ENCODE peak calls at places on chromosome 1, in five cellular contexts. C is osteocyte, G is tibial nerve, Q is brain microvascular endothelial cell, D is cardiac muscle cell. V is an unnamed sample.

GRCh38 chr1:117339866-117340357 is 27.3 kb upstream of the MAN1A2 start:
- DNase-seq in C (no peak), D (peak), G (no peak), Q (peak), V (no peak)

GRCh38 chr1:53639996-53640695 is 98.8 kb downstream of the GLIS1 start:
- DNase-seq in D (no peak), G (no peak), C (no peak), Q (no peak), V (no peak)

GRCh38 chr1:62652387-62652786 is 35.8 kb downstream of the DOCK7 start:
- DNase-seq in G (no peak), D (no peak), Q (no peak), C (no peak), V (no peak)

GRCh38 chr1:16922466-16922865 is 735 bp downstream of the CROCC start:
- DNase-seq in D (no peak), C (no peak), Q (no peak), G (no peak), V (no peak)

GRCh38 chr1:197544130-197544529 is 231.2 kb downstream of the DENND1B start:
- DNase-seq in G (no peak), D (no peak), Q (no peak), C (no peak), V (no peak)

GRCh38 chr1:37156646-37157045 is 122.3 kb upstream of the GRIK3 start:
- DNase-seq in C (peak), G (no peak), D (no peak), Q (no peak), V (no peak)

GRCh38 chr1:110588486-110588885 is 17.7 kb downstream of the KCNA2 start:
- DNase-seq in G (no peak), D (no peak), Q (no peak), C (no peak), V (no peak)

GRCh38 chr1:67376381-67376780 is 53.8 kb downstream of the SERBP1 start:
- DNase-seq in D (no peak), C (no peak), G (no peak), Q (no peak), V (no peak)

GRCh38 chr1:207049514-207049913 is 1.5 kb downstream of the YOD1 start:
- DNase-seq in D (no peak), G (no peak), C (no peak), Q (no peak), V (no peak)

GRCh38 chr1:207049974-207050391 is 1.0 kb downstream of the YOD1 start:
- DNase-seq in G (peak), C (no peak), Q (peak), D (peak), V (no peak)

GRCh38 chr1:207050428-207050767 is 610 bp downstream of the YOD1 start:
- DNase-seq in Q (no peak), G (no peak), C (no peak), D (no peak), V (no peak)

GRCh38 chr1:207051615-207051943 is 571 bp upstream of the YOD1 start:
- DNase-seq in G (no peak), Q (no peak), D (no peak), C (no peak), V (no peak)

GRCh38 chr1:207050768-207051614 is at the start of gene YOD1:
- DNase-seq in D (peak), C (peak), G (peak), Q (peak), V (peak)
- TF ChIP-seq CTCF in D (no peak), C (no peak), G (no peak), Q (no peak), V (no peak)

GRCh38 chr1:243343970-243344749 is 88.3 kb downstream of the SDCCAG8 start:
- DNase-seq in C (no peak), Q (no peak), G (no peak), D (peak), V (no peak)

GRCh38 chr1:243346016-243346415 is 90.2 kb downstream of the SDCCAG8 start:
- DNase-seq in Q (no peak), C (no peak), D (no peak), G (no peak), V (no peak)

GRCh38 chr1:243346481-243346880 is 90.6 kb downstream of the SDCCAG8 start:
- DNase-seq in C (no peak), D (no peak), G (no peak), Q (no peak), V (no peak)

GRCh38 chr1:243348331-243348730 is 92.5 kb downstream of the SDCCAG8 start:
- DNase-seq in D (no peak), G (no peak), Q (no peak), C (no peak), V (no peak)

DNA sequence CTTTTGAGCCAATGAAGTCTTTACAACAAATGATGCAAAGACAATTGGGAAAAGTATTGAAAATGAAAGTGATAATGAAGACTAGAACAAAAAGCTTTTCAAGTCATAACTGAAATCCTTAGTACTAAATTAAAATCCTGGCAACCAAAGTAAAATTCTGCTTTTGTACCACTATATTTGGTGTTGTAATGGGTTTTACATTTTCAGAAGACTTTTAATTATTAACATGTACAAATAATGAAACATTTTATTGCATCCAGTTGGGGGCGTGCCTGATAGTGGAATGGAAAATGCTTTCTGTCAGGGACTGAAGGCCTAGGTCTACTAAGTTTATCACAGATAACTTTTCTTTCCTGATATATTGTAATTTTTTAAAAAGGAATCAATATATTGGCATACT is 89.4 kb downstream of the SDCCAG8 start:
- DNase-seq in D (no peak), C (no peak), Q (no peak), G (peak), V (no peak)
- TF ChIP-seq CTCF in D (no peak), C (peak), Q (no peak), G (no peak), V (no peak)

DNA sequence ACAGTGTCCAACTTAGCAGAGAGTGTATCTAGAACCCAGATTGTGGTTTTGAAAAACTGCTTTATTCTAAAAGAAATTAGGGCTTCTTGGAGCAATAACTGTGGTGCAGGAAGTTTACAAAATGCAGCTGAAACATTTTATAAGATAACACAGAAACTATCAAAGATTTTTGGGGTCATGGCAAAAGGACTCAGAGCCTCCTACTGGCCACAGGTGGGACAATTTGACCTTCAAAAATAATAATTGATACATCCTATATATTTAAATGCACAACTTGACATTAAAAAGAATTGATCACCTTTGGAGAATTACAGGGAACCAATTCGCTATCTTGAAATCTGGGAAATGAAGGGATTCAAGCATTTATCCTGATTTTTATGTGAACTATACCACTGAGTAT is 235.2 kb downstream of the RPS6KC1 start:
- DNase-seq in Q (no peak), C (no peak), G (no peak), D (no peak), V (no peak)
- TF ChIP-seq CTCF in Q (peak), C (no peak), G (no peak), D (peak), V (peak)

GRCh38 chr1:35268282-35269189 is at the start of gene ZMYM4:
- DNase-seq in D (peak), C (peak), Q (peak), G (peak), V (peak)
- TF ChIP-seq CTCF in D (no peak), C (peak), Q (peak), G (no peak), V (no peak)

GRCh38 chr1:188594542-188595235 is 1765.9 kb downstream of the PLA2G4A start:
- DNase-seq in C (no peak), G (no peak), D (no peak), Q (no peak), V (no peak)

DNA sequence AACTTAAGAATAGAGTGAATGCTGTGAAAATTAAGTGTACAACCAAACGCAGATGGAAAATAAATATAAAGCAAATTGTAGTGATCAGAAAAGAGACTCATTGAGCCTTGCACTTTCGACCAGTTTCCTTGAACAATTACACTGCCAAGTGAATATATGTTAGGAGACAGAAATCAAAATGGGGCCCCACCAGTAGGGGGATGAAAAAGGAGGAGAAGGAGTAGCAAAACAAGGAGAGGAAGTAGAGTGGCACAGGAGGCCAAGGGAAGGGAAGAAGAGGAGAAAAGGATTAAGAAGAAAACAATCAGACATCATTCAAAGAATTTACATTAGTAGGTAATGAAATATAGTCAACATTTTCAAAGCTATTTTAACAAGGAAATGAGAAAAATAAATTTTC is 1770.6 kb downstream of the PLA2G4A start:
- DNase-seq in G (no peak), C (no peak), Q (no peak), D (no peak), V (no peak)
- TF ChIP-seq CTCF in G (no peak), C (no peak), Q (peak), D (no peak), V (no peak)

GRCh38 chr1:2055911-2056575 is 5.8 kb downstream of the PRKCZ start:
- DNase-seq in G (no peak), D (no peak), Q (no peak), C (no peak), V (no peak)
- TF ChIP-seq CTCF in G (no peak), D (no peak), Q (no peak), C (no peak), V (no peak)

V was measured in progenitor cell of endocrine pancreas.